ENCODE peak calls at places on chromosome 6, in eight cellular contexts. Q is EL; B is RPMI7951; G is activated T-helper 1 cell treated with anti-CD3 and anti-CD28 coated beads, Interleukin-12 subunit alpha, Interleukin-12 subunit beta, Interleukin-2, Interleukin-4 antibody, amounts not matched to agents 30 ng/mL and 10 ng/mL and 1 ng/mL, durations not matched to agents 14 hours and 24 hours and 36 hours; N is NB4; X is cardiac muscle cell; I is NT2/D1; J is iris pigment epithelial cell. O is an unnamed sample.

GRCh38 chr6:112296122-112296521 is 41.8 kb upstream of the LAMA4 start:
- DNase-seq in Q (peak; percentile 76), B (peak; percentile 62), G (no peak), N (peak; percentile 35), X (peak; percentile 60), I (no peak), J (peak; percentile 70), O (no peak)

GRCh38 chr6:4402477-4402976 is 267.2 kb upstream of the ECI2 start:
- DNase-seq in Q (peak; percentile 86), B (peak; percentile 91), G (no peak), N (peak; percentile 18), X (peak; percentile 65), I (no peak), J (peak; percentile 89), O (no peak)

GRCh38 chr6:41156001-41156400 is 1.9 kb upstream of the TREML1 start:
- DNase-seq in Q (no peak), B (no peak), G (no peak), N (no peak), X (no peak), I (no peak), J (no peak), O (no peak)

GRCh38 chr6:16274519-16275229 is 36.3 kb downstream of the GMPR start:
- DNase-seq in Q (peak; percentile 46), B (peak; percentile 45), G (no peak), N (no peak), X (no peak), I (no peak), J (no peak), O (no peak)

GRCh38 chr6:135012764-135013163 is 41.9 kb downstream of the HBS1L start:
- DNase-seq in Q (peak; percentile 16), B (no peak), G (no peak), N (no peak), X (no peak), I (no peak), J (peak; percentile 78), O (no peak)

GRCh38 chr6:157725836-157726235 is 97.2 kb upstream of the SNX9 start:
- DNase-seq in Q (no peak), B (no peak), G (no peak), N (no peak), X (no peak), I (no peak), J (no peak), O (no peak)

GRCh38 chr6:162772466-162772865 is 44.7 kb downstream of the PACRG start:
- DNase-seq in Q (no peak), B (no peak), G (no peak), N (no peak), X (no peak), I (no peak), J (no peak), O (no peak)

GRCh38 chr6:13428528-13429405 is 58.6 kb downstream of the GFOD1 start:
- DNase-seq in Q (no peak), B (no peak), G (no peak), N (no peak), X (no peak), I (no peak), J (no peak), O (no peak)

GRCh38 chr6:96626749-96627353 is 63.9 kb downstream of the FHL5 start:
- DNase-seq in Q (peak; percentile 7), B (peak; percentile 28), G (no peak), N (peak; percentile 41), X (peak; percentile 50), I (no peak), J (peak; percentile 45), O (no peak)

GRCh38 chr6:89186762-89187161 is 30.4 kb downstream of the GABRR1 start:
- DNase-seq in Q (no peak), B (no peak), G (no peak), N (no peak), X (no peak), I (no peak), J (no peak), O (no peak)

GRCh38 chr6:156437084-156437879 is 339.9 kb upstream of the ARID1B start:
- DNase-seq in Q (no peak), B (no peak), G (no peak), N (no peak), X (no peak), I (no peak), J (no peak), O (no peak)

GRCh38 chr6:24933266-24933665 is 2.5 kb downstream of the RIPOR2 start:
- DNase-seq in Q (no peak), B (no peak), G (no peak), N (no peak), X (no peak), I (no peak), J (no peak), O (no peak)

GRCh38 chr6:82331031-82331773 is 32.4 kb upstream of the TPBG start:
- DNase-seq in Q (peak; percentile 85), B (peak; percentile 67), G (no peak), N (peak; percentile 7), X (no peak), I (no peak), J (peak; percentile 60), O (no peak)

GRCh38 chr6:18997375-18997826 is 610.3 kb downstream of the RNF144B start:
- DNase-seq in Q (peak; percentile 35), B (no peak), G (no peak), N (peak; percentile 64), X (peak; percentile 78), I (peak; percentile 15), J (peak; percentile 69), O (no peak)

GRCh38 chr6:54243699-54244098 is 64.5 kb upstream of the TINAG start:
- DNase-seq in Q (no peak), B (no peak), G (no peak), N (no peak), X (no peak), I (no peak), J (no peak), O (no peak)

GRCh38 chr6:44701637-44702101 is 314.2 kb downstream of the CDC5L start:
- DNase-seq in Q (peak; percentile 65), B (no peak), G (no peak), N (no peak), X (no peak), I (peak; percentile 30), J (peak; percentile 18), O (no peak)

GRCh38 chr6:139371421-139372253 is 2.8 kb downstream of the CITED2 start:
- DNase-seq in Q (peak; percentile 69), B (no peak), G (no peak), N (no peak), X (no peak), I (no peak), J (peak; percentile 34), O (no peak)

GRCh38 chr6:160088069-160088773 is 33.4 kb upstream of the SLC22A1 start:
- DNase-seq in Q (peak; percentile 87), B (peak; percentile 67), G (no peak), N (peak; percentile 20), X (peak; percentile 52), I (peak; percentile 13), J (peak; percentile 78), O (no peak)

GRCh38 chr6:71220466-71220865 is 68.1 kb upstream of the OGFRL1 start:
- DNase-seq in Q (no peak), B (no peak), G (no peak), N (no peak), X (no peak), I (no peak), J (no peak), O (no peak)

GRCh38 chr6:43451939-43452338 is 3.4 kb downstream of the DLK2 start:
- DNase-seq in Q (no peak), B (no peak), G (no peak), N (no peak), X (no peak), I (no peak), J (no peak), O (no peak)

GRCh38 chr6:130365166-130366010 is 429 bp upstream of the TMEM200A start:
- DNase-seq in Q (peak; percentile 78), B (peak; percentile 60), G (peak; percentile 41), N (no peak), X (peak; percentile 88), I (peak; percentile 68), J (peak; percentile 63), O (no peak)

GRCh38 chr6:34349226-34349625 is 43.2 kb downstream of the NUDT3 start:
- DNase-seq in Q (no peak), B (no peak), G (no peak), N (peak; percentile 25), X (no peak), I (no peak), J (peak; percentile 42), O (no peak)

GRCh38 chr6:144659735-144660246 is 374.7 kb downstream of the UTRN start:
- DNase-seq in Q (no peak), B (no peak), G (no peak), N (no peak), X (no peak), I (no peak), J (no peak), O (no peak)

GRCh38 chr6:34201455-34202098 is 35.1 kb upstream of the HMGA1 start:
- DNase-seq in Q (no peak), B (no peak), G (no peak), N (no peak), X (no peak), I (no peak), J (peak; percentile 22), O (no peak)

GRCh38 chr6:42969934-42970333 is 9.0 kb downstream of the PEX6 start:
- DNase-seq in Q (no peak), B (no peak), G (no peak), N (no peak), X (no peak), I (no peak), J (no peak), O (no peak)

GRCh38 chr6:42038811-42039408 is 11.4 kb upstream of the TAF8 start:
- DNase-seq in Q (no peak), B (no peak), G (no peak), N (no peak), X (no peak), I (no peak), J (peak; percentile 42), O (no peak)

GRCh38 chr6:21132856-21133610 is 460.5 kb upstream of the SOX4 start:
- DNase-seq in Q (no peak), B (no peak), G (no peak), N (no peak), X (no peak), I (no peak), J (no peak), O (no peak)

GRCh38 chr6:122799916-122800701 is 11.1 kb downstream of the SMPDL3A start:
- DNase-seq in Q (peak; percentile 37), B (peak; percentile 18), G (no peak), N (no peak), X (no peak), I (no peak), J (peak; percentile 63), O (no peak)

GRCh38 chr6:46926481-46926880 is 4.7 kb upstream of the ADGRF5 start:
- DNase-seq in Q (peak; percentile 84), B (peak; percentile 42), G (no peak), N (no peak), X (no peak), I (no peak), J (peak; percentile 32), O (no peak)

GRCh38 chr6:101396552-101397173 is 3.2 kb downstream of the GRIK2 start:
- DNase-seq in Q (peak; percentile 61), B (peak; percentile 44), G (peak; percentile 19), N (peak; percentile 60), X (peak; percentile 91), I (no peak), J (peak; percentile 56), O (peak; percentile 67)

GRCh38 chr6:104484626-104485025 is 375.1 kb downstream of the HACE1 start:
- DNase-seq in Q (no peak), B (no peak), G (no peak), N (no peak), X (no peak), I (no peak), J (no peak), O (no peak)

GRCh38 chr6:120869397-120869796 is 464.9 kb downstream of the TBC1D32 start:
- DNase-seq in Q (no peak), B (no peak), G (no peak), N (peak; percentile 11), X (peak; percentile 54), I (no peak), J (peak; percentile 6), O (no peak)

GRCh38 chr6:154448448-154449096 is 61.9 kb downstream of the CNKSR3 start:
- DNase-seq in Q (peak; percentile 88), B (peak; percentile 14), G (no peak), N (no peak), X (peak; percentile 47), I (no peak), J (peak; percentile 94), O (no peak)

GRCh38 chr6:19836799-19837510 is at the start of gene ID4:
- DNase-seq in Q (peak; percentile 91), B (peak; percentile 47), G (no peak), N (no peak), X (peak; percentile 99), I (peak; percentile 86), J (peak; percentile 88), O (peak; percentile 77)

O was measured in right lobe of liver.